ENCODE peak calls at places on chromosomes 13 and 19, in eight cellular contexts. D is RWPE1; X is EH; F is ecto neural progenitor cell; M is stimulated activated CD8-positive, alpha-beta memory T cell treated with anti-CD3 and anti-CD28 coated beads, Interleukin-2, amount 100 ng/mL, for 48 hours; G is NCI-H1436; A is T-helper 17 cell; Y is effector CD4-positive, alpha-beta T cell. B is an unnamed sample.
A peak's percentile ranks its signal among the peaks of the same experiment; 100 is the strongest.

GRCh38 chr13:68190826-68191225 is 960.7 kb upstream of the PCDH9 start:
- DNase-seq in M (no peak), F (no peak), G (no peak), X (no peak), D (peak; percentile 77), A (no peak), Y (no peak), B (no peak)

GRCh38 chr13:112670118-112670517 is 19.7 kb upstream of the ATP11A start:
- DNase-seq in Y (no peak), X (no peak), F (peak; percentile 34), D (no peak), M (no peak), A (no peak), G (no peak), B (no peak)

GRCh38 chr13:112719016-112719415 is 29.2 kb downstream of the ATP11A start:
- DNase-seq in M (no peak), Y (no peak), G (no peak), D (no peak), F (no peak), X (peak; percentile 34), A (no peak), B (no peak)

GRCh38 chr13:114313061-114313860 is 1.0 kb upstream of the CHAMP1 start:
- DNase-seq in G (no peak), D (no peak), Y (no peak), F (no peak), A (no peak), X (peak; percentile 59), M (peak; percentile 31), B (peak; percentile 22)

GRCh38 chr19:30393046-30393445 is 20.9 kb downstream of the ZNF536 start:
- DNase-seq in X (no peak), M (no peak), D (peak; percentile 12), Y (no peak), F (no peak), A (no peak), G (no peak), B (no peak)

GRCh38 chr13:36712290-36712689 is 38.5 kb downstream of the SERTM1 start:
- DNase-seq in A (no peak), M (no peak), D (no peak), Y (no peak), G (no peak), F (no peak), X (no peak), B (no peak)

GRCh38 chr13:52879950-52880650 is 31.7 kb upstream of the PCDH8 start:
- DNase-seq in A (no peak), X (no peak), M (no peak), G (no peak), Y (no peak), F (no peak), D (no peak), B (no peak)

GRCh38 chr19:8210660-8211101 is 1.5 kb downstream of the CERS4 start:
- DNase-seq in M (no peak), A (no peak), D (no peak), Y (no peak), G (no peak), F (no peak), X (no peak), B (no peak)

GRCh38 chr13:75766636-75767035 is 130.5 kb downstream of the LMO7 start:
- DNase-seq in A (no peak), M (no peak), Y (no peak), D (no peak), F (no peak), X (no peak), G (no peak), B (no peak)

GRCh38 chr13:70732611-70733010 is 624.4 kb upstream of the KLHL1 start:
- DNase-seq in D (no peak), A (no peak), G (no peak), X (no peak), F (no peak), Y (no peak), M (no peak), B (no peak)

GRCh38 chr13:45779901-45780300 is 71.7 kb downstream of the SIAH3 start:
- DNase-seq in M (no peak), F (no peak), D (no peak), Y (no peak), A (no peak), X (no peak), G (no peak), B (no peak)

GRCh38 chr19:39430675-39431593 is 4.8 kb downstream of the RPS16 start:
- DNase-seq in F (no peak), G (no peak), X (peak; percentile 81), A (peak; percentile 75), Y (peak; percentile 68), D (peak; percentile 83), M (peak; percentile 60), B (no peak)

GRCh38 chr19:19552811-19553210 is 14.7 kb downstream of the CILP2 start:
- DNase-seq in A (no peak), F (peak; percentile 75), G (no peak), Y (no peak), M (peak; percentile 21), X (peak; percentile 37), D (peak; percentile 57), B (no peak)

GRCh38 chr13:106381083-106381482 is 154.4 kb downstream of the EFNB2 start:
- DNase-seq in G (no peak), D (no peak), Y (no peak), X (peak; percentile 23), F (no peak), A (no peak), M (no peak), B (no peak)

GRCh38 chr19:12986726-12987125 is 8.5 kb upstream of the NFIX start:
- DNase-seq in M (no peak), A (no peak), Y (no peak), F (no peak), X (no peak), G (no peak), D (no peak), B (no peak)

B was measured in GM19239.